ENCODE peak calls at places on chromosomes 5 and 9, in four cellular contexts. D, G, Y and L are unnamed samples.

GRCh38 chr9:18595597-18595996 is 121.6 kb downstream of the ADAMTSL1 start:
- DNase-seq in D (no peak), G (peak), Y (no peak), L (no peak)

GRCh38 chr5:103587185-103587748 is 24.7 kb upstream of the NUDT12 start:
- DNase-seq in Y (no peak), G (no peak), D (peak), L (no peak)

GRCh38 chr5:171850354-171850947 is 64.8 kb downstream of the SMIM23 start:
- DNase-seq in Y (no peak), G (peak), D (peak), L (peak)

GRCh38 chr5:151569132-151570046 is 21.7 kb downstream of the FAT2 start:
- DNase-seq in Y (no peak), G (no peak), D (no peak), L (no peak)

GRCh38 chr5:132256086-132256782 is 1.3 kb upstream of the PDLIM4 start:
- DNase-seq in Y (no peak), D (no peak), G (peak), L (no peak)

GRCh38 chr5:119527346-119527745 is 75.0 kb downstream of the HSD17B4 start:
- DNase-seq in Y (no peak), G (no peak), D (no peak), L (peak)

GRCh38 chr9:99031319-99031718 is 73.6 kb upstream of the TGFBR1 start:
- DNase-seq in D (no peak), Y (no peak), G (no peak), L (no peak)

GRCh38 chr9:1049641-1050040 is 516 bp upstream of the DMRT2 start:
- DNase-seq in Y (no peak), G (no peak), D (no peak), L (no peak)

GRCh38 chr5:72369301-72370079 is 49.3 kb downstream of the PTCD2 start:
- DNase-seq in G (no peak), D (no peak), Y (no peak), L (no peak)

GRCh38 chr5:109852371-109853160 is 162.8 kb downstream of the MAN2A1 start:
- DNase-seq in G (no peak), D (no peak), Y (no peak), L (peak)

GRCh38 chr5:3602713-3603502 is 7.3 kb downstream of the IRX1 start:
- DNase-seq in G (no peak), Y (peak), D (no peak), L (no peak)

GRCh38 chr9:134571326-134571871 is 70.2 kb upstream of the COL5A1 start:
- DNase-seq in G (no peak), Y (peak), D (no peak), L (no peak)

GRCh38 chr5:672329-673139 is 20.6 kb downstream of the TPPP start:
- DNase-seq in D (peak), Y (peak), G (peak), L (peak)

GRCh38 chr5:2259494-2260107 is 376.9 kb upstream of the IRX4 start:
- DNase-seq in G (no peak), Y (no peak), D (no peak), L (no peak)

GRCh38 chr5:7615566-7616061 is 219.7 kb downstream of the ADCY2 start:
- DNase-seq in D (no peak), Y (no peak), G (no peak), L (no peak)

GRCh38 chr5:143398451-143399237 is 4.8 kb downstream of the NR3C1 start:
- DNase-seq in Y (no peak), D (no peak), G (no peak), L (no peak)

GRCh38 chr9:106535439-106535838 is 327.5 kb upstream of the ZNF462 start:
- DNase-seq in D (no peak), G (no peak), Y (no peak), L (no peak)

GRCh38 chr5:3671366-3671765 is 75.7 kb downstream of the IRX1 start:
- DNase-seq in D (no peak), G (no peak), Y (no peak), L (no peak)

GRCh38 chr5:88675758-88676636 is 207.0 kb downstream of the MEF2C start:
- DNase-seq in Y (no peak), G (no peak), D (peak), L (no peak)

GRCh38 chr9:133495327-133496293 is 16.7 kb upstream of the SLC2A6 start:
- DNase-seq in Y (no peak), G (no peak), D (no peak), L (no peak)

GRCh38 chr9:31119882-31120481 is 1264.5 kb upstream of the ACO1 start:
- DNase-seq in G (no peak), Y (no peak), D (peak), L (peak)

GRCh38 chr5:127587246-127587917 is 61.5 kb upstream of the CTXN3 start:
- DNase-seq in G (no peak), Y (no peak), D (no peak), L (no peak)

GRCh38 chr9:123113185-123113584 is 79.7 kb downstream of the GPR21 start:
- DNase-seq in Y (no peak), D (no peak), G (no peak), L (no peak)

GRCh38 chr9:37034320-37034937 is 361 bp upstream of the PAX5 start:
- DNase-seq in G (no peak), Y (no peak), D (no peak), L (no peak)

GRCh38 chr9:19371942-19372341 is 8.1 kb downstream of the RPS6 start:
- DNase-seq in Y (no peak), G (no peak), D (peak), L (no peak)

GRCh38 chr5:75611324-75612210 is at the start of gene ANKDD1B:
- DNase-seq in G (peak), Y (peak), D (peak), L (peak)

GRCh38 chr5:149182241-149182640 is 40.9 kb downstream of the ABLIM3 start:
- DNase-seq in Y (no peak), G (no peak), D (no peak), L (no peak)

GRCh38 chr5:11174601-11175000 is 413.6 kb upstream of the DAP start:
- DNase-seq in Y (no peak), G (no peak), D (no peak), L (no peak)

GRCh38 chr5:11166906-11167305 is 405.9 kb upstream of the DAP start:
- DNase-seq in G (no peak), D (no peak), Y (no peak), L (no peak)

GRCh38 chr5:11172484-11172883 is 411.4 kb upstream of the DAP start:
- DNase-seq in Y (no peak), D (no peak), G (no peak), L (no peak)

GRCh38 chr5:11171236-11171635 is 410.2 kb upstream of the DAP start:
- DNase-seq in G (no peak), D (no peak), Y (no peak), L (no peak)
- H3K4me3 ChIP-seq in G (no peak), D (no peak), Y (no peak), L (no peak)

GRCh38 chr9:114096041-114096511 is 3.0 kb downstream of the KIF12 start:
- DNase-seq in G (no peak), D (no peak), Y (peak), L (no peak)
- TF ChIP-seq CTCF in G (no peak), D (no peak), Y (no peak), L (peak)

GRCh38 chr9:93557366-93558137 is 18.8 kb upstream of the PHF2 start:
- DNase-seq in G (no peak), Y (no peak), D (no peak), L (no peak)
- H3K27ac ChIP-seq in G (no peak), Y (no peak), D (no peak), L (no peak)

GRCh38 chr9:33180526-33181184 is 13.5 kb upstream of the B4GALT1 start:
- DNase-seq in D (no peak), Y (no peak), G (no peak), L (peak)
- H3K4me3 ChIP-seq in D (no peak), Y (no peak), G (no peak), L (no peak)